ENCODE peak calls at places on chromosomes 6 and 20, in six cellular contexts. Y is SK-N-SH, G is GM12878, K is H1, U is HepG2, Z is K562. V is an unnamed sample.

GRCh38 chr6:84260186-84260585 is 32.7 kb upstream of the CEP162 start:
- DNase-seq in G (no peak), Z (no peak), Y (no peak), K (no peak), U (no peak), V (no peak)

GRCh38 chr6:39889229-39889628 is 45.0 kb downstream of the MOCS1 start:
- DNase-seq in K (no peak), G (no peak), U (no peak), Z (no peak), Y (no peak), V (no peak)

GRCh38 chr6:105798057-105798456 is 288.1 kb upstream of the PRDM1 start:
- DNase-seq in U (no peak), Y (no peak), K (no peak), Z (no peak), G (no peak), V (no peak)

GRCh38 chr20:44405246-44405645 is 49.7 kb downstream of the HNF4A start:
- DNase-seq in K (no peak), Y (peak), U (no peak), G (no peak), Z (no peak), V (no peak)

GRCh38 chr6:9252784-9253183 is 817.4 kb upstream of the SLC35B3 start:
- DNase-seq in G (no peak), U (no peak), Y (no peak), Z (no peak), K (peak), V (no peak)

GRCh38 chr6:80214436-80215022 is 108.1 kb downstream of the BCKDHB start:
- DNase-seq in Z (peak), K (no peak), U (peak), Y (peak), G (no peak), V (peak)

GRCh38 chr6:100176321-100176950 is 182.4 kb upstream of the MCHR2 start:
- DNase-seq in Y (no peak), G (no peak), U (peak), Z (peak), K (no peak), V (peak)

GRCh38 chr6:124661231-124661630 is 301.0 kb upstream of the RNF217 start:
- DNase-seq in G (no peak), K (no peak), Y (no peak), Z (no peak), U (no peak), V (no peak)

GRCh38 chr20:57711826-57712225 is 2.0 kb upstream of the PMEPA1 start:
- DNase-seq in U (no peak), G (no peak), K (no peak), Z (no peak), Y (no peak), V (no peak)

GRCh38 chr6:161101517-161101916 is 109.9 kb downstream of the MAP3K4 start:
- DNase-seq in G (no peak), U (no peak), Z (peak), Y (peak), K (no peak), V (no peak)

GRCh38 chr6:69866351-69867074 is at the start of gene COL19A1:
- DNase-seq in G (peak), Z (peak), Y (peak), U (no peak), K (peak), V (no peak)

GRCh38 chr6:138250513-138251247 is 32.4 kb upstream of the PBOV1 start:
- DNase-seq in Y (no peak), Z (no peak), G (no peak), U (no peak), K (no peak), V (no peak)

GRCh38 chr6:136784910-136785746 is 7.1 kb downstream of the MAP3K5 start:
- DNase-seq in Z (peak), K (no peak), G (no peak), Y (no peak), U (no peak), V (no peak)

GRCh38 chr6:117655380-117655779 is 19.9 kb upstream of the NUS1 start:
- DNase-seq in K (no peak), Z (no peak), Y (no peak), U (no peak), G (no peak), V (no peak)

GRCh38 chr20:17225891-17226409 is 890 bp upstream of the PCSK2 start:
- DNase-seq in K (peak), Y (peak), G (no peak), Z (no peak), U (no peak), V (no peak)

GRCh38 chr6:47701374-47701773 is 3.0 kb downstream of the ADGRF4 start:
- DNase-seq in Y (no peak), K (no peak), Z (no peak), U (no peak), G (peak), V (no peak)

GRCh38 chr6:108001696-108002231 is 43.8 kb upstream of the SEC63 start:
- DNase-seq in Z (no peak), U (peak), K (no peak), G (no peak), Y (no peak), V (no peak)

GRCh38 chr20:17910828-17911294 is 57.7 kb downstream of the SNX5 start:
- DNase-seq in Y (no peak), G (no peak), K (no peak), Z (peak), U (no peak), V (no peak)

GRCh38 chr20:62267543-62267942 is 29.2 kb downstream of the OSBPL2 start:
- DNase-seq in G (no peak), K (no peak), Z (no peak), U (no peak), Y (no peak), V (no peak)

GRCh38 chr20:23179766-23180403 is 93.8 kb upstream of the CD93 start:
- DNase-seq in U (no peak), Y (no peak), Z (no peak), G (no peak), K (no peak), V (no peak)

GRCh38 chr6:32432050-32432450 is 7.6 kb upstream of the HLA-DRA start:
- DNase-seq in K (no peak), Z (peak), Y (no peak), U (peak), G (no peak), V (peak)

GRCh38 chr6:142902636-142903053 is 42.3 kb downstream of the HIVEP2 start:
- DNase-seq in K (no peak), U (peak), G (peak), Z (peak), Y (peak), V (peak)

GRCh38 chr20:588932-589672 is 21.0 kb downstream of the TCF15 start:
- DNase-seq in Y (peak), K (peak), G (peak), U (no peak), Z (no peak), V (peak)

GRCh38 chr6:158763440-158764187 is 55.6 kb downstream of the EZR start:
- DNase-seq in Y (no peak), Z (no peak), U (no peak), G (no peak), K (no peak), V (no peak)

GRCh38 chr6:158764188-158764849 is 54.8 kb downstream of the EZR start:
- DNase-seq in U (no peak), G (no peak), Y (no peak), K (no peak), Z (no peak), V (no peak)

GRCh38 chr6:158766621-158767435 is 52.3 kb downstream of the EZR start:
- DNase-seq in K (no peak), G (no peak), Y (no peak), U (no peak), Z (no peak), V (no peak)

GRCh38 chr6:158764941-158765340 is 54.2 kb downstream of the EZR start:
- DNase-seq in Z (no peak), Y (no peak), K (no peak), G (no peak), U (no peak), V (no peak)

GRCh38 chr6:158765509-158766068 is 53.6 kb downstream of the EZR start:
- DNase-seq in G (no peak), K (no peak), U (no peak), Y (no peak), Z (no peak), V (no peak)
- TF ChIP-seq JUND in G (no peak), K (no peak), U (no peak), Y (no peak), Z (no peak), V (no peak)

GRCh38 chr6:1047926-1048595 is 263.8 kb upstream of the FOXQ1 start:
- DNase-seq in K (no peak), U (no peak), G (no peak), Z (no peak), Y (no peak), V (no peak)
- TF ChIP-seq SIN3A in K (no peak), U (no peak), G (no peak), Z (no peak), Y (no peak), V (no peak)

DNA sequence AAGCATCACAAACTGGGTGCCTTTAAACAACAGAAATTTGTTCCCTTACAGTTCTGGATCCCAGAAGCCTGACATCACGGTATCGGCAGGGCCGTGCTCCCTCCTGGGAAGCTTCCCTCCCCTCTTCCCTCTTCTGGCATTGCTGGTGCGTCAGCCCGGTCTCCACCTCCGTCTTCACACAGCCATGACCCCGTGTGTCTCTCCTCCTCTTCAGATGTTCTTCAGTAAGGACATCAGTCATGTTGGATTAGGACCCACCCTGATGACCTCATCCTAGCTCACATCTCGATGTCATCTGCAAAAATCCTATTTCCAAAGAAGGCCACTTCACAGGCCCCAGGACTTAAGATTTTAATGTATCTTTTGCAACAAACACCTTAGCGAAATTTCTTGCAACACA is 38.4 kb upstream of the TBXT start:
- DNase-seq in G (no peak), Z (no peak), K (no peak), Y (no peak), U (no peak), V (no peak)
- TF ChIP-seq JUND in G (no peak), Z (no peak), K (no peak), Y (no peak), U (no peak), V (no peak)

GRCh38 chr20:50788045-50788867 is 6.6 kb upstream of the BCAS4 start:
- DNase-seq in K (no peak), G (no peak), Z (peak), Y (peak), U (peak), V (peak)
- TF ChIP-seq SIN3A in K (no peak), G (no peak), Z (no peak), Y (no peak), U (no peak), V (no peak)

DNA sequence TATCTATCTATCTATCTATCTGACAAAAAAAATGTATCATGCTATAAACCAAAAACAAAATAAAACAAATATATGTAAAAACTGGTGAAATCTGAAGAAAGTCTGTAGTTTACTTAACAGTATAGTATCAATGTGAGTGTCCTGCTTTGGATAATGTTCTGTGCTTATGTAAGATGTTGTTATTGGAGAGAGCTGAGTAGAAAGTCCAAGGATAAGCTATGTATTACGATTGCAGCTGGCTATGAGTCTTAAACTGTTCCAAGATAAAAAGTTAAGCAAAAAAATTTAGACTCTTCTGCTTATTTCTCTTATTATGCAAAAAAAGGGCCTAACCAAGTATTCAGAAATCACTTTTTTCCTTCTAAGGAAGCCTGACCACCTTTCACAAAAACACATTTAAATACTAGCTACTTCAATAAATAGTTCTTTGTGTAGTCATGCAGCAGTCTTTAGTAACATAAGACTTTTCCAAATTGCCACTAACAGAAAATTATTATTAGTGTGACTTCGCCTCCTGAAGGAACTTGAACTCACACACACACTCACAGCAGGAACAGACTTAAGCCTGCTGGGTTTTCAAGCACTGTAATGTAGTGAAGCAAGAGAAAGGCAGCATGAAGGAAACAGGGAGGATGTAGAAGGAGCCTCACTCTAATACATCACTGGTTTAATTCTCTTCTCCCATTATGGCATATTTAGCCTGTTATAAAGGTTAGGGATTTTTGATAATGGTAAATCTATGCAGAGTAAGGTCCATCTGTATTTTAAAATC is 265.8 kb upstream of the GJE1 start:
- DNase-seq in U (peak), K (no peak), G (no peak), Z (no peak), Y (no peak), V (no peak)
- TF ChIP-seq JUND in U (no peak), K (no peak), G (no peak), Z (no peak), Y (no peak), V (no peak)

GRCh38 chr6:151959086-151959485 is 151.6 kb downstream of the ESR1 start:
- DNase-seq in Y (no peak), G (no peak), Z (no peak), K (no peak), U (no peak), V (no peak)

GRCh38 chr6:151963001-151963400 is 155.5 kb downstream of the ESR1 start:
- DNase-seq in Y (no peak), K (no peak), Z (no peak), U (no peak), G (no peak), V (no peak)

GRCh38 chr6:151961809-151962208 is 154.3 kb downstream of the ESR1 start:
- DNase-seq in U (no peak), Y (no peak), G (no peak), K (no peak), Z (no peak), V (no peak)

GRCh38 chr6:151962246-151962846 is 154.9 kb downstream of the ESR1 start:
- DNase-seq in K (no peak), G (no peak), Z (no peak), U (peak), Y (no peak), V (no peak)

DNA sequence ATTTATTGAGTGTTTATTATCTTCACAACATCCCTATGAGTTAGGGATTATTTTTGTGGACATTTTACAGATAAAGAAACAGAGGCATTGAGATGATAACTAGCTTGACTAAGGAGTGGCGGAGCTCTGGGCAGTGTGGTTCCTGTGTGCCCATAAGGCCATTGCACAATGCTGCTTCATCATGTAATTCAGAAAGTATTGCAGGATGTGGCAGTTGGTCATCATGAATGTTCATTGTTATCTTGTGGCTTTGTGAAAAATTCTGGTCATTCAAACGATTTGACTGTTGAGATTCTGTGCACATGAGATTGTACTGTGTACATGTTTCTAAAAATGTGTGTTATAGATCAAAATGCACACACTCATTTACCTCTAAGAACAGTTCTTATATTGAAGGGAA is 150.8 kb downstream of the ESR1 start:
- DNase-seq in K (no peak), G (no peak), U (no peak), Z (no peak), Y (no peak), V (no peak)
- TF ChIP-seq SIN3A in K (no peak), G (no peak), U (no peak), Z (no peak), Y (no peak), V (no peak)

DNA sequence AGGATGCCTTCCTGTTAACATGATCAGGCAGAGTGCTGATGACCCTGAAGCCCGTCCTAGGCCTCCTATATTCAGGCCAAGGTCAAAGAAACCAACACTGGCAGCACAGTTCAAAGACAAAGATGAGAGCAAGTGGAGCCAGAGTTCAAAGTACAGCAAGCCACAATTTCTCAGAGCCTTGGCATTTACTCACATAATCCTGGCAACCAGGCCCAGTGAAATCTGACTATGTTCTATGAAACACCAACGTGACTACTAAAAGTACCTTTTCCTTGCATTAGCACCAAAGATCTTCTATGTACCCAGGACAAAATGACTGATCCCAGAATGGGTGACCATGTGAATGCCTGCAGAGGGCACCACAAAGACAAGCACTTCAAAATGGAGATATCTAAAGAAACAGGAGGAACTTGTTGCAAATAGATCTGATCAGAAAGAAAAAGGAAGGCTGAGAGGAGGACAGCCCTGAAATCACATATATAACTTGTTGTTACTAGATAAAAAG is 3.9 kb downstream of the NFS1 start:
- DNase-seq in Y (no peak), K (no peak), Z (no peak), G (no peak), U (peak), V (no peak)
- TF ChIP-seq JUND in Y (no peak), K (no peak), Z (no peak), G (no peak), U (no peak), V (no peak)

GRCh38 chr6:16850332-16851022 is 89.2 kb upstream of the ATXN1 start:
- DNase-seq in G (no peak), Z (no peak), K (no peak), U (no peak), Y (no peak), V (no peak)

GRCh38 chr6:16851044-16851540 is 89.8 kb upstream of the ATXN1 start:
- DNase-seq in G (no peak), U (no peak), Y (no peak), Z (no peak), K (no peak), V (no peak)

GRCh38 chr6:16854986-16855385 is 93.7 kb upstream of the ATXN1 start:
- DNase-seq in K (no peak), Y (no peak), G (peak), U (no peak), Z (no peak), V (no peak)

GRCh38 chr6:16849280-16850210 is 88.3 kb upstream of the ATXN1 start:
- DNase-seq in G (no peak), Z (no peak), U (peak), Y (no peak), K (peak), V (no peak)

GRCh38 chr6:16851758-16852157 is 90.5 kb upstream of the ATXN1 start:
- DNase-seq in Y (no peak), K (no peak), G (peak), U (no peak), Z (no peak), V (no peak)
- TF ChIP-seq SIN3A in Y (no peak), K (no peak), G (no peak), U (no peak), Z (no peak), V (no peak)

DNA sequence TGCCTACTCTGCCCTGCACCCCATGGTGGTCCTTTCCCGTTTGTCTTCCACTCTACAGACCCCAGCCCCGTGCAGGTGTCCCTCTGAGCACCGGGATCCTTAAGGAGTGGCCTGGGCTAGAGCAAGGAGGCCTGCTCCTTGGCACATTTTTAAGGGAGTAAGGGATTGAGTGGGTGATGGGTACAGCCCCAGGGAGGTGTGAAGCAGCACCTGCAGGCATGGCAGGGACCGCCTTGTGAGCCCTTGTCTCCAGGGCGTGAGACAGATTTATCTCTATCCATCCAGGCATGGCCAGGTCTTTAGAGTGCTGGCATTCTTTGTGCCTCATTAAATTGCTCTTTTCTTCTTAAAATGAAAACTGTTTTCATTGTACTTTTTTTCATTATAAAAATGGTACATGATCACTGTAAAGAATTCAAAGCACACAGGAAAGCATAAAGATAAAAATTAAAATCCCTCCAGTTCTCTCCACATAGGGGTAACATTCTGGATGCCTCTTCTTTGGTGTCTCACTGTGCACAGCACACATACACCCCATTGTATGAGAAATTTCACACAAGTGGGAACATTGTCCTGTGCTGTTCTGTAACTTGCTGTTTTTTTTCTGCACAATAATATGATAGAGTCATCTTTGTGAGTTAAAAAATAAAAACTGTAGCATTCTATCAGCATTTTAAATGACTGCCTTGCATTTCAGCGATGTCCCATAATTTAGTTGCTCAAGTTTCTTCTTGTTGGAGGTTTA is 31.9 kb upstream of the ZNF831 start:
- DNase-seq in Y (no peak), G (no peak), Z (no peak), K (no peak), U (no peak), V (no peak)
- TF ChIP-seq JUND in Y (no peak), G (no peak), Z (no peak), K (no peak), U (no peak), V (no peak)

V was measured in HCT116.